ENCODE peak calls at places on chromosome 1, in nine cellular contexts. Q is NCI-H1105; J is caudate nucleus; N is GM18507; K is stimulated activated CD8-positive, alpha-beta memory T cell treated with anti-CD3 and anti-CD28 coated beads, Interleukin-4, amount 100 ng/mL, for 1 hour; I is thoracic aorta; W is HTR-8/SVneo; C is T1000; O is globus pallidus. S is an unnamed sample.

GRCh38 chr1:229238674-229239415 is 32.1 kb upstream of the RAB4A start:
- DNase-seq in Q (no peak), J (peak), N (no peak), K (no peak), I (no peak), W (no peak), C (no peak), O (peak), S (no peak)

GRCh38 chr1:234573711-234574299 is 36.2 kb downstream of the IRF2BP2 start:
- DNase-seq in Q (no peak), J (no peak), N (no peak), K (no peak), I (no peak), W (no peak), C (no peak), O (no peak), S (no peak)

GRCh38 chr1:182181167-182181572 is 119.7 kb upstream of the ZNF648 start:
- DNase-seq in Q (no peak), J (no peak), N (no peak), K (no peak), I (no peak), W (no peak), C (no peak), O (no peak), S (peak)

GRCh38 chr1:66393586-66394334 is 140.2 kb upstream of the SGIP1 start:
- DNase-seq in Q (no peak), J (no peak), N (no peak), K (no peak), I (no peak), W (no peak), C (no peak), O (no peak), S (no peak)

GRCh38 chr1:239802275-239802674 is 289.4 kb upstream of the FMN2 start:
- DNase-seq in Q (no peak), J (no peak), N (no peak), K (no peak), I (no peak), W (no peak), C (no peak), O (no peak), S (no peak)

GRCh38 chr1:52825868-52826267 is 16.7 kb upstream of the ZYG11A start:
- DNase-seq in Q (peak), J (no peak), N (no peak), K (no peak), I (no peak), W (no peak), C (no peak), O (no peak), S (peak)

GRCh38 chr1:81155131-81155530 is 645.6 kb upstream of the ADGRL2 start:
- DNase-seq in Q (no peak), J (no peak), N (no peak), K (no peak), I (no peak), W (no peak), C (no peak), O (no peak), S (no peak)

GRCh38 chr1:200162258-200162657 is 134.7 kb downstream of the NR5A2 start:
- DNase-seq in Q (no peak), J (no peak), N (no peak), K (no peak), I (no peak), W (no peak), C (no peak), O (no peak), S (no peak)

GRCh38 chr1:235503333-235504121 is 725 bp downstream of the B3GALNT2 start:
- DNase-seq in Q (no peak), J (peak), N (peak), K (no peak), I (peak), W (peak), C (no peak), O (peak), S (peak)

GRCh38 chr1:114482585-114482984 is 28.4 kb downstream of the TRIM33 start:
- DNase-seq in Q (no peak), J (no peak), N (no peak), K (no peak), I (no peak), W (no peak), C (no peak), O (no peak), S (no peak)

GRCh38 chr1:26693557-26694184 is 2.1 kb upstream of the ARID1A start:
- DNase-seq in Q (no peak), J (no peak), N (no peak), K (no peak), I (no peak), W (no peak), C (no peak), O (peak), S (no peak)

GRCh38 chr1:218123968-218124367 is 161.1 kb upstream of the RRP15 start:
- DNase-seq in Q (no peak), J (no peak), N (no peak), K (no peak), I (no peak), W (no peak), C (no peak), O (no peak), S (no peak)

GRCh38 chr1:235670157-235670776 is 20.7 kb upstream of the GNG4 start:
- DNase-seq in Q (no peak), J (no peak), N (no peak), K (no peak), I (no peak), W (no peak), C (no peak), O (no peak), S (no peak)

GRCh38 chr1:22112505-22112904 is 30.4 kb downstream of the WNT4 start:
- DNase-seq in Q (no peak), J (no peak), N (no peak), K (no peak), I (no peak), W (no peak), C (no peak), O (no peak), S (no peak)

GRCh38 chr1:203625623-203626189 is 926 bp upstream of the ATP2B4 start:
- DNase-seq in Q (no peak), J (no peak), N (no peak), K (peak), I (no peak), W (peak), C (no peak), O (peak), S (peak)

GRCh38 chr1:93154898-93155297 is 25.3 kb downstream of the TMED5 start:
- DNase-seq in Q (no peak), J (no peak), N (no peak), K (no peak), I (no peak), W (no peak), C (no peak), O (no peak), S (no peak)

GRCh38 chr1:50332941-50333594 is 90.2 kb downstream of the DMRTA2 start:
- DNase-seq in Q (no peak), J (no peak), N (peak), K (no peak), I (no peak), W (peak), C (peak), O (no peak), S (peak)

GRCh38 chr1:117695796-117696505 is 90.1 kb downstream of the TENT5C start:
- DNase-seq in Q (no peak), J (no peak), N (no peak), K (no peak), I (no peak), W (no peak), C (peak), O (no peak), S (peak)

GRCh38 chr1:170010443-170010842 is 64.1 kb downstream of the KIFAP3 start:
- DNase-seq in Q (no peak), J (no peak), N (no peak), K (no peak), I (no peak), W (no peak), C (no peak), O (no peak), S (peak)

GRCh38 chr1:58149266-58149812 is 397.2 kb downstream of the OMA1 start:
- DNase-seq in Q (no peak), J (no peak), N (no peak), K (no peak), I (no peak), W (no peak), C (no peak), O (no peak), S (no peak)

GRCh38 chr1:209840611-209841010 is 12.8 kb downstream of the UTP25 start:
- DNase-seq in Q (no peak), J (no peak), N (no peak), K (no peak), I (no peak), W (no peak), C (no peak), O (no peak), S (no peak)

GRCh38 chr1:209402697-209403096 is 180.8 kb upstream of the CAMK1G start:
- DNase-seq in Q (no peak), J (no peak), N (no peak), K (no peak), I (no peak), W (no peak), C (no peak), O (no peak), S (no peak)

GRCh38 chr1:43532716-43533115 is 2.0 kb downstream of the PTPRF start:
- DNase-seq in Q (no peak), J (no peak), N (no peak), K (no peak), I (no peak), W (no peak), C (no peak), O (no peak), S (no peak)

GRCh38 chr1:19062258-19063029 is 106.0 kb upstream of the IFFO2 start:
- DNase-seq in Q (no peak), J (no peak), N (no peak), K (no peak), I (no peak), W (no peak), C (no peak), O (no peak), S (no peak)

GRCh38 chr1:38815903-38816627 is 43.5 kb downstream of the RRAGC start:
- DNase-seq in Q (peak), J (peak), N (peak), K (no peak), I (no peak), W (no peak), C (no peak), O (no peak), S (no peak)

GRCh38 chr1:83922431-83922830 is 76.5 kb downstream of the TTLL7 start:
- DNase-seq in Q (no peak), J (no peak), N (no peak), K (no peak), I (no peak), W (no peak), C (no peak), O (no peak), S (no peak)

GRCh38 chr1:212746546-212746945 is 45.0 kb downstream of the NSL1 start:
- DNase-seq in Q (no peak), J (no peak), N (no peak), K (no peak), I (no peak), W (no peak), C (no peak), O (no peak), S (no peak)

GRCh38 chr1:97378596-97378995 is 542.2 kb downstream of the DPYD start:
- DNase-seq in Q (no peak), J (no peak), N (no peak), K (no peak), I (no peak), W (no peak), C (no peak), O (no peak), S (no peak)

GRCh38 chr1:72946901-72947505 is 664.7 kb upstream of the NEGR1 start:
- DNase-seq in Q (no peak), J (no peak), N (no peak), K (no peak), I (no peak), W (no peak), C (no peak), O (no peak), S (no peak)

GRCh38 chr1:187338762-187339412 is 510.1 kb downstream of the PLA2G4A start:
- DNase-seq in Q (no peak), J (no peak), N (no peak), K (no peak), I (no peak), W (no peak), C (no peak), O (no peak), S (no peak)

GRCh38 chr1:26252718-26253117 is 18.7 kb downstream of the CEP85 start:
- DNase-seq in Q (no peak), J (no peak), N (no peak), K (no peak), I (no peak), W (no peak), C (no peak), O (no peak), S (no peak)

GRCh38 chr1:53589043-53589887 is 130.1 kb downstream of the DMRTB1 start:
- DNase-seq in Q (no peak), J (no peak), N (no peak), K (no peak), I (no peak), W (no peak), C (no peak), O (no peak), S (no peak)

GRCh38 chr1:218209351-218209861 is 75.7 kb upstream of the RRP15 start:
- DNase-seq in Q (no peak), J (no peak), N (no peak), K (no peak), I (no peak), W (peak), C (peak), O (no peak), S (peak)

GRCh38 chr1:27332536-27333281 is 9.1 kb upstream of the SYTL1 start:
- DNase-seq in Q (peak), J (no peak), N (peak), K (no peak), I (no peak), W (peak), C (no peak), O (peak), S (no peak)

GRCh38 chr1:21324368-21325137 is 34.3 kb upstream of the ECE1 start:
- DNase-seq in Q (no peak), J (no peak), N (no peak), K (peak), I (peak), W (peak), C (peak), O (no peak), S (peak)

GRCh38 chr1:154534263-154534844 is 24.1 kb downstream of the UBE2Q1 start:
- DNase-seq in Q (peak), J (no peak), N (no peak), K (no peak), I (no peak), W (peak), C (no peak), O (no peak), S (peak)

S was measured in H4.